ENCODE peak calls at places on chromosomes 3 and 15, in four cellular contexts. U, J, C and O are unnamed samples.

GRCh38 chr3:13064964-13065363 is 8.3 kb downstream of the IQSEC1 start:
- DNase-seq in U (no peak), J (no peak), C (no peak), O (no peak)

GRCh38 chr15:79084308-79084968 is 6.1 kb downstream of the RASGRF1 start:
- DNase-seq in U (no peak), J (no peak), C (no peak), O (no peak)

GRCh38 chr15:80182611-80183210 is 29.9 kb downstream of the FAH start:
- DNase-seq in U (no peak), J (no peak), C (peak; percentile 15), O (peak; percentile 91)

GRCh38 chr3:100970537-100970936 is 22.7 kb downstream of the ABI3BP start:
- DNase-seq in U (peak; percentile 70), J (no peak), C (no peak), O (no peak)

GRCh38 chr15:40365016-40365415 is 7.0 kb downstream of the DISP2 start:
- DNase-seq in U (no peak), J (no peak), C (no peak), O (no peak)

GRCh38 chr3:37183375-37183831 is 9.0 kb upstream of the LRRFIP2 start:
- DNase-seq in U (no peak), J (no peak), C (no peak), O (peak; percentile 42)

GRCh38 chr3:79039192-79039591 is 728.6 kb downstream of the ROBO1 start:
- DNase-seq in U (no peak), J (no peak), C (no peak), O (no peak)

GRCh38 chr15:86178845-86179244 is 99.2 kb downstream of the AGBL1 start:
- DNase-seq in U (no peak), J (no peak), C (no peak), O (no peak)

GRCh38 chr3:115092220-115092791 is 54.8 kb downstream of the ZBTB20 start:
- DNase-seq in U (peak; percentile 52), J (peak; percentile 52), C (peak; percentile 74), O (peak; percentile 62)

GRCh38 chr3:38119248-38119544 is 17.7 kb downstream of the ACAA1 start:
- DNase-seq in U (no peak), J (no peak), C (no peak), O (no peak)

GRCh38 chr3:60841355-60841754 is 409.9 kb downstream of the FHIT start:
- DNase-seq in U (no peak), J (no peak), C (no peak), O (no peak)

GRCh38 chr15:78065973-78066946 is 11.3 kb downstream of the TBC1D2B start:
- DNase-seq in U (no peak), J (no peak), C (no peak), O (no peak)

GRCh38 chr3:145681132-145681531 is 479.9 kb downstream of the PLOD2 start:
- DNase-seq in U (no peak), J (no peak), C (no peak), O (no peak)

GRCh38 chr3:43949594-43949993 is 258.9 kb downstream of the ABHD5 start:
- DNase-seq in U (no peak), J (no peak), C (no peak), O (no peak)

GRCh38 chr15:65331811-65332210 is 27.3 kb downstream of the RNU5B-1 start:
- DNase-seq in U (no peak), J (no peak), C (no peak), O (no peak)

GRCh38 chr3:74233091-74233490 is 381.4 kb downstream of the CNTN3 start:
- DNase-seq in U (no peak), J (no peak), C (no peak), O (no peak)

GRCh38 chr3:25648107-25648535 is 16.6 kb downstream of the TOP2B start:
- DNase-seq in U (no peak), J (peak; percentile 88), C (peak; percentile 72), O (peak; percentile 24)

GRCh38 chr3:117842086-117842485 is 1132.5 kb downstream of the TUSC7 start:
- DNase-seq in U (no peak), J (no peak), C (no peak), O (no peak)

GRCh38 chr3:37996785-37997301 is 6.3 kb downstream of the VILL start:
- DNase-seq in U (peak; percentile 77), J (peak; percentile 91), C (peak; percentile 70), O (peak; percentile 49)

GRCh38 chr3:123634149-123635051 is 49.5 kb upstream of the HACD2 start:
- DNase-seq in U (no peak), J (no peak), C (no peak), O (no peak)

GRCh38 chr3:13785351-13785750 is 94.5 kb downstream of the WNT7A start:
- DNase-seq in U (no peak), J (no peak), C (no peak), O (no peak)

GRCh38 chr15:99249270-99249817 is at the start of gene TTC23:
- DNase-seq in U (no peak), J (peak; percentile 72), C (peak; percentile 54), O (peak; percentile 38)

GRCh38 chr15:42137461-42138261 is 18.8 kb downstream of the PLA2G4F start:
- DNase-seq in U (no peak), J (peak; percentile 22), C (no peak), O (no peak)

GRCh38 chr3:98010194-98010882 is 24.8 kb downstream of the GABRR3 start:
- DNase-seq in U (no peak), J (no peak), C (no peak), O (no peak)

GRCh38 chr3:51385621-51386091 is 565 bp downstream of the MANF start:
- DNase-seq in U (no peak), J (no peak), C (no peak), O (no peak)

GRCh38 chr15:50797926-50798325 is 32.4 kb upstream of the SPPL2A start:
- DNase-seq in U (no peak), J (peak; percentile 28), C (no peak), O (no peak)

GRCh38 chr3:26004205-26004604 is 214.3 kb downstream of the OXSM start:
- DNase-seq in U (no peak), J (no peak), C (no peak), O (no peak)

GRCh38 chr3:191963182-191963581 is 502.2 kb downstream of the PYDC2 start:
- DNase-seq in U (no peak), J (no peak), C (no peak), O (peak; percentile 22)

GRCh38 chr3:4313606-4314308 is 10.6 kb downstream of the SETMAR start:
- DNase-seq in U (no peak), J (no peak), C (no peak), O (no peak)

GRCh38 chr3:50242778-50243551 is 7.0 kb downstream of the GNAI2 start:
- DNase-seq in U (peak; percentile 90), J (peak; percentile 65), C (peak; percentile 82), O (no peak)

GRCh38 chr3:31704651-31705179 is 172.0 kb downstream of the STT3B start:
- DNase-seq in U (peak; percentile 55), J (peak; percentile 73), C (no peak), O (peak; percentile 19)

GRCh38 chr15:64354683-64355558 is 1.1 kb downstream of the CSNK1G1 start:
- DNase-seq in U (no peak), J (no peak), C (no peak), O (peak; percentile 34)

GRCh38 chr3:11236588-11237461 is 35.4 kb upstream of the ATG7 start:
- DNase-seq in U (peak; percentile 77), J (peak; percentile 87), C (peak; percentile 40), O (peak; percentile 19)

GRCh38 chr3:46998121-46998851 is 18.8 kb downstream of the NBEAL2 start:
- DNase-seq in U (peak; percentile 88), J (peak; percentile 78), C (peak; percentile 65), O (peak; percentile 15)

GRCh38 chr3:150145659-150146058 is 175.0 kb upstream of the PFN2 start:
- DNase-seq in U (no peak), J (no peak), C (no peak), O (no peak)

GRCh38 chr3:100745617-100746016 is 36.3 kb downstream of the TFG start:
- DNase-seq in U (no peak), J (no peak), C (no peak), O (no peak)

GRCh38 chr15:76401285-76401684 is 64.7 kb downstream of the ISL2 start:
- DNase-seq in U (no peak), J (no peak), C (no peak), O (no peak)

GRCh38 chr3:42843730-42844713 is 31.7 kb downstream of the CYP8B1 start:
- DNase-seq in U (no peak), J (no peak), C (no peak), O (no peak)

GRCh38 chr3:42841332-42841731 is 32.1 kb downstream of the ACKR2 start:
- DNase-seq in U (no peak), J (no peak), C (no peak), O (peak; percentile 4)

GRCh38 chr3:42836545-42837123 is 27.4 kb downstream of the ACKR2 start:
- DNase-seq in U (no peak), J (no peak), C (no peak), O (no peak)

GRCh38 chr3:42838571-42838970 is 29.3 kb downstream of the ACKR2 start:
- DNase-seq in U (no peak), J (no peak), C (no peak), O (no peak)

GRCh38 chr3:42839616-42840015 is 30.4 kb downstream of the ACKR2 start:
- DNase-seq in U (no peak), J (peak; percentile 49), C (peak; percentile 53), O (peak; percentile 11)
- H3K4me3 ChIP-seq in U (no peak overlapping the region), J (no peak overlapping the region), C (no peak overlapping the region), O (peak overlapping the region; percentile 30)

GRCh38 chr3:198096015-198096414 is 136.0 kb downstream of the LMLN start:
- DNase-seq in U (no peak), J (no peak), C (no peak), O (no peak)
- H3K27me3 ChIP-seq in U (peaks cover 21% of the 10 kb centered on the region), J (no peaks in the 10 kb centered on the region), C (peaks cover 53% of the 10 kb centered on the region), O (peaks cover 47% of the 10 kb centered on the region)

DNA sequence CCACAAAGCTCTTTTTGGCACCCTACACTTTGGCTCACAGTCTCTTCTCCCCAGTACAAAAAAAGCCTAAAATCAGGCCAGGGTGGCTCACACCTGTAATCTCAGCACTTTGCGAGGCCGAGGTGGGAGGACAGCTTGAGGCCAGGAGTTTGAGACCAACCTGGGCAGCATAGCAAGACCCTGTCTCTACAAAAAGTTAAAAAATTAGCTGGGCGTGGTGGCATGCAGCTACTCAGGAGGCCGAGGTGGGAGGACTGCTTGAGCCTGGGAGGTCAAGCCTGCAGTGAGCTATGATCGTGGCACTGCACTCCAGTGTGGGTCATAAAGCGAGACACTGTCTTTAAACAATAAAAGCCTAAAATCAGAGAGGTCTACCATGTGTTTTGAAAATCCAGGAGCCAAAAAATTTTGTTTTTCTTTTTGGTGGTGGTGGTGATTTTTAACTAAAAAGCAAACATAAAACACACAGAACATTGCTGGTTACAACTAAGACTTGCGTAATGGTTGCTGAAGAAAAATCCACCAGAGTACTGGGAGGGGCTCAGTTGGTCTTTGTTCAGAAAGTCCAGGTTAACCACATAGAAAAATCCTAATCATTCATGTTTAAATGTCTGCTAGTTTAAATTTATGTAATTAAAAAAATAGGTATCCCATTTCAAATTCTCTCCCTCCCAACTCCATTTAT is 1.6 kb upstream of the MAN2C1 start:
- DNase-seq in U (no peak), J (no peak), C (no peak), O (no peak)
- H3K36me3 ChIP-seq in U (peaks cover 65% of the 10 kb centered on the region), J (peaks cover 18% of the 10 kb centered on the region), C (peaks cover 77% of the 10 kb centered on the region), O (peaks cover 80% of the 10 kb centered on the region)

GRCh38 chr3:179450321-179450720 is 949 bp downstream of the GNB4 start:
- DNase-seq in U (no peak), J (no peak), C (no peak), O (no peak)
- H3K4me3 ChIP-seq in U (peak overlapping the region; percentile 78), J (peak overlapping the region; percentile 36), C (peak overlapping the region; percentile 80), O (peak overlapping the region; percentile 87)

GRCh38 chr3:134933997-134934396 is 138.9 kb downstream of the EPHB1 start:
- DNase-seq in U (no peak), J (no peak), C (no peak), O (no peak)
- H3K27me3 ChIP-seq in U (no peaks in the 10 kb centered on the region), J (no peaks in the 10 kb centered on the region), C (no peaks in the 10 kb centered on the region), O (no peaks in the 10 kb centered on the region)